ENCODE peak calls at places on chromosome 4, in five cellular contexts. L, Q, V, U and H are unnamed samples.

GRCh38 chr4:1730532-1731135 is 9.3 kb downstream of the TACC3 start:
- DNase-seq in L (no peak), Q (no peak), V (no peak), U (no peak), H (no peak)

GRCh38 chr4:64305565-64306254 is 103.5 kb downstream of the TECRL start:
- DNase-seq in L (no peak), Q (no peak), V (no peak), U (no peak), H (no peak)

GRCh38 chr4:41257901-41258300 is 1.2 kb downstream of the UCHL1 start:
- DNase-seq in L (no peak), Q (no peak), V (no peak), U (no peak), H (no peak)

GRCh38 chr4:139530833-139531427 is 25.1 kb downstream of the SETD7 start:
- DNase-seq in L (peak), Q (peak), V (no peak), U (peak), H (peak)

GRCh38 chr4:123299212-123299651 is 97.4 kb upstream of the SPRY1 start:
- DNase-seq in L (no peak), Q (no peak), V (no peak), U (no peak), H (no peak)

GRCh38 chr4:99947190-99947578 is 766 bp upstream of the DNAJB14 start:
- DNase-seq in L (no peak), Q (no peak), V (no peak), U (no peak), H (no peak)

GRCh38 chr4:153344131-153345010 is at the start of gene MND1:
- DNase-seq in L (peak), Q (peak), V (peak), U (peak), H (peak)

GRCh38 chr4:107120661-107121060 is 84.5 kb upstream of the DKK2 start:
- DNase-seq in L (no peak), Q (no peak), V (no peak), U (no peak), H (no peak)

GRCh38 chr4:8103991-8104390 is 54.6 kb downstream of the ABLIM2 start:
- DNase-seq in L (no peak), Q (no peak), V (no peak), U (no peak), H (no peak)

GRCh38 chr4:7460591-7460990 is 25.9 kb upstream of the PSAPL1 start:
- DNase-seq in L (no peak), Q (no peak), V (peak), U (no peak), H (no peak)

GRCh38 chr4:76782837-76783236 is 115.1 kb downstream of the SOWAHB start:
- DNase-seq in L (no peak), Q (no peak), V (no peak), U (no peak), H (no peak)

GRCh38 chr4:101014417-101014816 is 332.9 kb downstream of the PPP3CA start:
- DNase-seq in L (no peak), Q (no peak), V (no peak), U (no peak), H (no peak)

GRCh38 chr4:13656569-13656988 is 29.1 kb upstream of the BOD1L1 start:
- DNase-seq in L (peak), Q (peak), V (peak), U (peak), H (peak)

GRCh38 chr4:76950052-76950845 is 697 bp downstream of the SEPTIN11 start:
- DNase-seq in L (no peak), Q (peak), V (peak), U (peak), H (peak)

GRCh38 chr4:149409186-149410056 is 406.2 kb downstream of the IQCM start:
- DNase-seq in L (peak), Q (no peak), V (peak), U (no peak), H (no peak)

GRCh38 chr4:114257516-114257915 is 278.1 kb upstream of the ARSJ start:
- DNase-seq in L (no peak), Q (no peak), V (no peak), U (no peak), H (no peak)

GRCh38 chr4:30380404-30380998 is 339.7 kb upstream of the PCDH7 start:
- DNase-seq in L (no peak), Q (peak), V (no peak), U (no peak), H (peak)

GRCh38 chr4:105992641-105993305 is 97.5 kb downstream of the NPNT start:
- DNase-seq in L (no peak), Q (no peak), V (no peak), U (no peak), H (no peak)